ENCODE peak calls at places on chromosomes 7 and 10, in six cellular contexts. I is tibial artery; Q is MV-4-11; R is stimulated activated CD8-positive, alpha-beta memory T cell treated with anti-CD3 and anti-CD28 coated beads, Interleukin-4, amount 100 ng/mL, for 24 hours; S is posterior cingulate gyrus; U is dermis microvascular lymphatic vessel endothelial cell. X is an unnamed sample.

GRCh38 chr7:81887098-81887497 is 117.3 kb upstream of the HGF start:
- DNase-seq in U (peak), I (no peak), S (no peak), Q (peak), R (no peak), X (no peak)

GRCh38 chr10:13201132-13201531 is 33.0 kb downstream of the UCMA start:
- DNase-seq in R (no peak), S (no peak), Q (no peak), U (no peak), I (no peak), X (no peak)

GRCh38 chr7:36821617-36822016 is 97.3 kb upstream of the AOAH start:
- DNase-seq in Q (no peak), I (no peak), U (no peak), S (no peak), R (no peak), X (no peak)

GRCh38 chr7:94087664-94088352 is 83.7 kb upstream of the BET1 start:
- DNase-seq in U (peak), R (peak), S (no peak), Q (peak), I (no peak), X (peak)

GRCh38 chr10:30079423-30079822 is 20.0 kb upstream of the JCAD start:
- DNase-seq in R (no peak), U (no peak), S (no peak), Q (no peak), I (no peak), X (no peak)

GRCh38 chr10:110957603-110958002 is 38.2 kb downstream of the SHOC2 start:
- DNase-seq in Q (no peak), R (no peak), S (no peak), I (no peak), U (no peak), X (no peak)

GRCh38 chr7:44767912-44768662 is 19.4 kb downstream of the ZMIZ2 start:
- DNase-seq in U (no peak), R (no peak), S (no peak), I (peak), Q (no peak), X (peak)

GRCh38 chr7:108454674-108455523 is 1.3 kb downstream of the NRCAM start:
- DNase-seq in Q (no peak), S (peak), U (no peak), R (no peak), I (no peak), X (peak)

GRCh38 chr10:116892873-116893685 is 43.8 kb downstream of the ENO4 start:
- DNase-seq in S (no peak), Q (no peak), U (no peak), R (no peak), I (no peak), X (no peak)

GRCh38 chr10:484441-484924 is 205.0 kb downstream of the DIP2C start:
- DNase-seq in U (no peak), R (no peak), S (no peak), Q (no peak), I (no peak), X (no peak)

GRCh38 chr10:49053053-49053997 is 62.0 kb downstream of the VSTM4 start:
- DNase-seq in R (no peak), Q (no peak), U (no peak), I (no peak), S (no peak), X (no peak)

GRCh38 chr10:117346574-117346973 is 28.7 kb downstream of the PDZD8 start:
- DNase-seq in U (no peak), I (no peak), R (no peak), S (no peak), Q (no peak), X (no peak)

GRCh38 chr10:103153302-103153759 is 39.7 kb downstream of the NT5C2 start:
- DNase-seq in R (no peak), U (no peak), Q (no peak), I (peak), S (no peak), X (peak)

GRCh38 chr7:131957338-131958025 is 401.1 kb upstream of the PODXL start:
- DNase-seq in S (no peak), U (no peak), R (no peak), I (no peak), Q (no peak), X (no peak)

GRCh38 chr10:53843691-53844362 is 957.2 kb downstream of the PCDH15 start:
- DNase-seq in I (peak), R (no peak), U (no peak), Q (no peak), S (no peak), X (peak)

GRCh38 chr10:61974611-61975010 is 73.1 kb downstream of the ARID5B start:
- DNase-seq in I (peak), U (peak), Q (peak), R (no peak), S (no peak), X (peak)

GRCh38 chr10:42753507-42754154 is 29.0 kb upstream of the BMS1 start:
- DNase-seq in R (no peak), Q (no peak), U (peak), S (no peak), I (no peak), X (no peak)

GRCh38 chr7:8278183-8278582 is 16.2 kb upstream of the ICA1 start:
- DNase-seq in U (no peak), R (no peak), S (no peak), Q (no peak), I (no peak), X (no peak)

GRCh38 chr7:33716581-33717477 is 188.5 kb upstream of the BMPER start:
- DNase-seq in U (peak), I (no peak), S (no peak), R (no peak), Q (no peak), X (no peak)

GRCh38 chr10:118800920-118801319 is 46.1 kb upstream of the CACUL1 start:
- DNase-seq in R (no peak), U (peak), Q (peak), I (no peak), S (no peak), X (peak)

GRCh38 chr10:12644380-12645144 is 295.2 kb downstream of the CAMK1D start:
- DNase-seq in U (no peak), S (no peak), R (no peak), Q (peak), I (no peak), X (no peak)

GRCh38 chr10:18542832-18543231 is 108.6 kb downstream of the NSUN6 start:
- DNase-seq in S (no peak), U (no peak), Q (no peak), R (no peak), I (no peak), X (no peak)

X was measured in hippocampal formation.